ENCODE peak calls at places on chromosomes 5 and 9, in eight cellular contexts. B is brain microvascular endothelial cell; S is GM12878; L is CD4-positive, CD25-positive, alpha-beta regulatory T cell; P is CD8-positive, alpha-beta memory T cell; J is hepatocyte; Y is mesendoderm; U is A549. O is an unnamed sample.

GRCh38 chr5:98963019-98963418 is 34.2 kb upstream of the CHD1 start:
- DNase-seq in B (no peak), S (no peak), L (no peak), P (no peak), J (no peak), Y (peak; percentile 56), U (no peak), O (no peak)

GRCh38 chr9:123401879-123402513 is 46.0 kb downstream of the CRB2 start:
- DNase-seq in B (peak; percentile 40), S (no peak), L (no peak), P (no peak), J (peak; percentile 66), Y (peak; percentile 60), U (peak; percentile 52), O (no peak)

GRCh38 chr9:127535396-127535795 is 76.7 kb upstream of the STXBP1 start:
- DNase-seq in B (no peak), S (no peak), L (no peak), P (no peak), J (no peak), Y (no peak), U (no peak), O (no peak)

GRCh38 chr5:12248831-12249230 is 344.6 kb upstream of the CTNND2 start:
- DNase-seq in B (no peak), S (no peak), L (no peak), P (no peak), J (no peak), Y (no peak), U (no peak), O (no peak)

GRCh38 chr5:142661957-142662356 is 23.9 kb downstream of the FGF1 start:
- DNase-seq in B (no peak), S (no peak), L (no peak), P (no peak), J (peak; percentile 33), Y (no peak), U (no peak), O (no peak)

GRCh38 chr5:137372386-137373160 is 126.6 kb downstream of the SPOCK1 start:
- DNase-seq in B (no peak), S (no peak), L (no peak), P (no peak), J (no peak), Y (no peak), U (no peak), O (no peak)

GRCh38 chr5:131541071-131541470 is 94.0 kb downstream of the RAPGEF6 start:
- DNase-seq in B (no peak), S (no peak), L (no peak), P (no peak), J (no peak), Y (no peak), U (no peak), O (no peak)

GRCh38 chr5:41465493-41466171 is 44.8 kb downstream of the PLCXD3 start:
- DNase-seq in B (no peak), S (no peak), L (no peak), P (no peak), J (no peak), Y (no peak), U (no peak), O (no peak)

GRCh38 chr9:21710792-21711191 is 91.6 kb upstream of the MTAP start:
- DNase-seq in B (no peak), S (no peak), L (no peak), P (no peak), J (no peak), Y (no peak), U (no peak), O (no peak)

GRCh38 chr5:74402553-74402952 is 238.0 kb downstream of the ENC1 start:
- DNase-seq in B (no peak), S (no peak), L (no peak), P (no peak), J (no peak), Y (no peak), U (no peak), O (no peak)

GRCh38 chr9:117703538-117703937 is 665 bp upstream of the TLR4 start:
- DNase-seq in B (peak; percentile 51), S (no peak), L (no peak), P (no peak), J (no peak), Y (peak; percentile 2), U (no peak), O (no peak)

GRCh38 chr9:117704597-117704996 is 394 bp downstream of the TLR4 start:
- DNase-seq in B (no peak), S (no peak), L (no peak), P (no peak), J (no peak), Y (no peak), U (no peak), O (no peak)

GRCh38 chr9:117706421-117707150 is 2.4 kb downstream of the TLR4 start:
- DNase-seq in B (no peak), S (no peak), L (no peak), P (no peak), J (peak; percentile 7), Y (no peak), U (no peak), O (no peak)

GRCh38 chr9:117704024-117704575 is at the start of gene TLR4:
- DNase-seq in B (peak; percentile 84), S (peak; percentile 45), L (no peak), P (no peak), J (peak; percentile 12), Y (peak; percentile 25), U (no peak), O (peak; percentile 67)

DNA sequence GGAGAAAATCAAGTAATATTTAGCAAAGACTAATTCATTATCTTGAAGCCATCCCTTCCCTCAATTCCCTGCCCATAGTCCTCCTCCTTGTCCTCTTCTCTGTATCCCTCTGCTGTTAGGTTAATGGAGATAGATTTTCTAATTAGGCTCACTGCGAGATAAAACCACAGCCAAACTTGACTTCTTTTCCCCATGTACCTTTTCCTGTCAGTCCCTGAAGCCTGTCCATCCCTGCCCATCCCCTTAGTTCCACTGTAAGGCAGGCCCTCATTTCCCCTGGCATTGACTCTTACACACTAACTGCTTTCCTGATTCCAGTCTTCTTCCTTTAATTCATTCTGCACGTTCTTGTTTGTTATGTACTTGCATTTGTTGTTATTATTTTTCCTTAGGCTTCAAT is 1.2 kb downstream of the TLR4 start:
- DNase-seq in B (no peak), S (no peak), L (no peak), P (no peak), J (no peak), Y (no peak), U (no peak), O (no peak)
- H3K4me3 ChIP-seq in B (peak overlapping the region; percentile 67), S (no peak overlapping the region), L (no peak overlapping the region), P (no peak overlapping the region), J (no peak overlapping the region), Y (no peak overlapping the region), U (no peak overlapping the region), O (peak overlapping the region; percentile 35)

DNA sequence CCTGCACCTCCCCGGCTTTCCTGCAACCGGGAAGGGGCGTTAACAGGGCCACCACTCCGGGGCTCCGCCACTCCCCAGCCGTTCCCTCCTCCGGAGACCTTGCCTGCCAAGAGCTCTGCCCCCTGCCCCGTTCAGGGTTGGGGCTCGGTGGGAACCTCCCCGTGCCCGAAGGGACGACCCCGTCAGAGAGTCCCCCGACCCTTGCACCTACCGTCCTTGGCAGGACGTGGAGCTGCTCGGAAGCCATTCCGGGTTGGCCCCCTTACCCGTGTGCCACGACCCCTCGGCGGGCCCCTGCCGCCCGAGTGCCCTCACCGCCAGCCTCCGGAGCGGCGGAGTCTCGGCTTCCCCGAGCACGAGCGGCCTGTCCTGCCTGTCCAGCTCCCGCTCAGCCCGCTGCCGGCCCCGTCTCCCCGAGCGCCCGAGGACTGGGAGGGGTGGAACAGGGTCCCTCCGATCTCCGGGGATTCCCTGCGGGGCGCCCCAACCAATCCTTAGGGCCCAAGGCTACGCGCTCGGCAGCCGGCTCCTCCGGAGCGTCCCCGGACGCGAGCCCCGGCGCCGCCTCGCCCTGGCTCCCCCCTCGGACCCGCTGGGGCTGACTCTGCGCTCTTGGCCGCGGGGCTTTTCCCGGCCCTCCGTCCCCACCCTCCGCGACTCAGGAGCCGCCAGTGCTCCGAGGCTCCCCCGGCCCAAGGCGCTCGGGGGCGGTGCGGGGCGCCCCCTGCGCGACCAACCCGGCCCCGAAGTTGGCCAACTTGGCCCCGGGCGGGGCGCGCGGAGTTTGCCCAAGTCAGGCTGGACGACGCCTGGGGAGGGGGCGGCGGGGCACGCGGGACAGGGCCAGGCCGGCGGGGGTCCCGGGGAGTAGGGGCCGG is 721 bp downstream of the ADAMTS2 start:
- DNase-seq in B (no peak), S (no peak), L (no peak), P (no peak), J (peak; percentile 33), Y (peak; percentile 34), U (no peak), O (no peak)
- H3K4me3 ChIP-seq in B (peak overlapping the region; percentile 63), S (no peak overlapping the region), L (no peak overlapping the region), P (no peak overlapping the region), J (peak overlapping the region; percentile 67), Y (peak overlapping the region; percentile 43), U (peak overlapping the region; percentile 46), O (peak overlapping the region; percentile 89)

DNA sequence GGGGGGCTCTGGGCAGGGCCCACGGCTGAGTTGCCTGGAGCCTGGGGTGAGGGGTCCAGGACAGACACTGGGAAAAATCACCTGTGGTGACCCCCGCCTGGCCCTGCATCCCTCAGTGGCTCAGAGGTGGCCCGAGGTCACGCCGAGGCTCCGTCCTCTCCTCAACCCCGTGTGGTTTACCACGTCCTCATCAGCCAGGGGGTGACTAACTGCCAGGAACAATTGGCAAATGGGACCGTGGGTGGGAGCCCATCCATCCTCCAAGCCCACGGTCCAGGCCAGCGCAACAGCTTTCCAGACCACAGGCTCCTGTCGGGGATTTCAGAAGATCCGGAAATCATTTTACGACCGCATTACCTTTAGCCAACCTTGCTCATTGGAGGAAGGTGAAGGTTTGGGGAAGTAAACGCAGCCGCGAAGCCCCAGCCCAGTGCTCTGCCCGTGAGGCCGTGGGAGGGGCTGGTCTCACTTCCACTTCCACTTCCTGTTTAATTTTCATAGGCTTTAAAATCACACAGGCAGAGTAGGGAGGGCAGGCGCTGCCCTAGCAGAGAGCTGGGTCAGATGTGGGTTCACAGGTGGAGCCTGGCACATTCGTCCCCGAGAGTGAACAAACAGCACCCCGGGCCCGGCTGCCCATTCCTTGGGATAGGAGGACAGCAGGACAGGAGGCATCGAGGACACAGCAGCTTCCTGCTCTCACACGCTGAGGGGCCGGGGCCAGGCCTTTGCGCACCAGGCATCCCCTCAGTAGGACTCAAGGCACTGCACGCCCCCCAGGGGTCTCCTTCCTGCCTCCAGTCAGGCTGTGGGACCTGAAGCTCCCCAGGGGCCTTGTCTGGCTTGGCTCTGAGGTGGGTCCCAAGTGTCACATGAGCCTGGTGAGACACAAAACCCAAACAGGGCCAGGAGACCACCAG is 19.8 kb upstream of the SLC9A3 start:
- DNase-seq in B (no peak), S (peak; percentile 76), L (no peak), P (peak; percentile 38), J (no peak), Y (no peak), U (no peak), O (no peak)
- H3K4me3 ChIP-seq in B (no peak overlapping the region), S (no peak overlapping the region), L (peak overlapping the region; percentile 61), P (peak overlapping the region; percentile 60), J (no peak overlapping the region), Y (no peak overlapping the region), U (no peak overlapping the region), O (no peak overlapping the region)

DNA sequence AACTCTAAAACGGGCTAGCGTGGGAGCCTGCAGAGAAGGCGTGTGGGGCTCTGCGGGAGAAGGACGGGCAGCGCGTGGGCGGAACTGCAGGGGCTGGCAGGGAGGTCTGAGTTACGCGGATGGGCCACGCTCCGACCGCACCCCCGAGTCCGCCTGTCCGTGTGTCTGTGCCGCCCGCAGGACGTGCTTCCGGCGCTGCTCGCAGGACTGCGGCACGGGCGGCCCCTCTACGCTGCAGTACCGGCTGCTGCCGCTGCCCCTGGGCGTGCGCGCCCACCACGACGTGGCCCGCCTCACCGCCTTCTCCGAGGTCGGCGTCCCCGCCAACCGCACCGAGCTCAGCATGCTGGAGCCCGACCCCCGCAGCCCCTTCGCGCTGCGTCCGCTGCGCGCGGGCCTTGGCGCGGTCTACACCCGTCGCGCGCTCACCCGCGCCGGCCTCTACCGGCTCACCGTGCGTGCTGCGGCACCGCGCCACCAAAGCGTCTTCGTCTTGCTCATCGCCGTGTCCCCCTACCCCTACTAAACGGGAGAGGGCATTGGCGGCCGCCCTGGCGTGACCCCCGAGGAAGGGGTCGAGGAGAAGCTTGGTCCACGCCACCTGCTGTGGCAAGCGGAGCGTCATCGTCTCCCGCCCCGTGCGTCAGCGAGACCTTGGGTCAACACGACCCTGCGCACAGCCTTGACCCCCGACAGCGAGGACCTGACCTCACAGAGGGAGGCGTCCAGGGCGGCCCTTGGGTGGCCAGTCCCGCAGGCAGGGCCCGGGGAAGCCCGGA is 11.4 kb upstream of the ASS1 start:
- DNase-seq in B (peak; percentile 17), S (no peak), L (no peak), P (peak; percentile 15), J (peak; percentile 79), Y (peak; percentile 69), U (peak; percentile 68), O (no peak)
- H3K4me3 ChIP-seq in B (peak overlapping the region; percentile 35), S (no peak overlapping the region), L (no peak overlapping the region), P (no peak overlapping the region), J (peak overlapping the region; percentile 33), Y (no peak overlapping the region), U (peak overlapping the region; percentile 49), O (peak overlapping the region; percentile 36)

O was measured in skeletal muscle cell.